ENCODE peak calls at places on chromosomes 7 and 10, in five cellular contexts. G is mucosa of descending colon, E is osteoblast, V is fibroblast of lung, S is foreskin fibroblast. R is an unnamed sample.

GRCh38 chr7:141989996-141990395 is 5.7 kb upstream of the MGAM start:
- DNase-seq in G (no peak), E (no peak), V (no peak), S (no peak), R (no peak)

GRCh38 chr7:45980181-45980905 is 59.3 kb upstream of the IGFBP3 start:
- DNase-seq in G (no peak), E (peak), V (peak), S (peak), R (no peak)

GRCh38 chr7:130454959-130455358 is 14.1 kb upstream of the CEP41 start:
- DNase-seq in G (no peak), E (no peak), V (no peak), S (no peak), R (no peak)

GRCh38 chr10:35916791-35917190 is 274.7 kb upstream of the FZD8 start:
- DNase-seq in G (no peak), E (peak), V (no peak), S (no peak), R (no peak)

GRCh38 chr10:47424231-47424630 is 40.1 kb upstream of the ZNF488 start:
- DNase-seq in G (no peak), E (no peak), V (no peak), S (no peak), R (no peak)

GRCh38 chr7:152459724-152460251 is 24.0 kb upstream of the KMT2C start:
- DNase-seq in G (no peak), E (peak), V (no peak), S (peak), R (no peak)

GRCh38 chr7:44267719-44268413 is 57.5 kb downstream of the CAMK2B start:
- DNase-seq in G (no peak), E (no peak), V (no peak), S (no peak), R (no peak)

GRCh38 chr7:36034020-36034419 is 119.0 kb upstream of the EEPD1 start:
- DNase-seq in G (no peak), E (peak), V (no peak), S (no peak), R (no peak)

GRCh38 chr7:150566123-150566522 is 1.1 kb upstream of the GIMAP4 start:
- DNase-seq in G (no peak), E (no peak), V (no peak), S (no peak), R (no peak)

GRCh38 chr7:140026935-140027334 is 35.8 kb downstream of the PARP12 start:
- DNase-seq in G (no peak), E (no peak), V (no peak), S (no peak), R (no peak)

GRCh38 chr10:94085766-94086437 is 92.2 kb downstream of the PLCE1 start:
- DNase-seq in G (no peak), E (no peak), V (no peak), S (no peak), R (no peak)

GRCh38 chr7:140349172-140349771 is 49.1 kb downstream of the SLC37A3 start:
- DNase-seq in G (no peak), E (peak), V (no peak), S (no peak), R (no peak)

GRCh38 chr7:130941322-130942210 is 207.6 kb upstream of the KLF14 start:
- DNase-seq in G (peak), E (peak), V (peak), S (no peak), R (no peak)

GRCh38 chr7:5077740-5078139 is 32.1 kb downstream of the RBAK start:
- DNase-seq in G (no peak), E (peak), V (no peak), S (no peak), R (no peak)

GRCh38 chr7:92751902-92752901 is 84.2 kb downstream of the CDK6 start:
- DNase-seq in G (no peak), E (peak), V (peak), S (peak), R (peak)

DNA sequence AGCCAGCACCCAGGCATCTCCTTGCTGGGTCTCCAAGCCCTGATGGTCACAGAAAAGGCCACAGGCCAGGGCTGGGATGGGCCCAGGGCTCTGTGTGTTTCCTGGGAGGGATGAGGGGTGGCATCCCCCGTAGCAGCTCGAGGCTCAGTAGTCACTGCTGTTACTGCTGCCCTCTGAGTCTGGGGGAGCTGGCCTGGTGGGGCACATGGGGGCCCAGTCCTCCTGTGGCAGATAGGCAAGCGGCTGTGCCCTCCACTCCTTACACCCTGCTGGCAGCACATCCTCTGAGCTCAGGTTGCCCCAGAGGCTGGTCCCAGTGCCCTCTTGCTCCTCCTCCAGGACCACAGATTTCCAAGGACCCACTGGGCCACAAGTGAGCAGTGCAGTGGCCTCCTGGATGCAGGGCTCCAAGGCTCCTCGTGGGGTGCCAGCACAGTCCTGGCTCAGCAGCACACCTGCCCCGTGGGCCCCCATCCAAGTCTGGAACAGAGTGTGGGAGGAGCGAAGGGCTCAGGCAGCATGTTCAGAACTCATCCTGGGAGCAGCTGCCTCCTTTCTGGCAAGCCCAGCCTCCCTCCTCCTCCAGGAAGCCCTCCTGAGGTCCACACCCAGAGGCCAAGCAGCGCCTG is 31.5 kb upstream of the TUBB8 start:
- DNase-seq in G (no peak), E (no peak), V (no peak), S (no peak), R (no peak)
- H3K4me3 ChIP-seq in G (no peak), E (no peak), V (no peak), S (no peak), R (no peak)

GRCh38 chr7:66734006-66734405 is 6.5 kb upstream of the RABGEF1 start:
- DNase-seq in G (no peak), E (no peak), V (no peak), S (no peak), R (no peak)

GRCh38 chr7:66735154-66735553 is 5.4 kb upstream of the RABGEF1 start:
- DNase-seq in G (no peak), E (no peak), V (no peak), S (no peak), R (no peak)

GRCh38 chr7:66729274-66729673 is 11.3 kb upstream of the RABGEF1 start:
- DNase-seq in G (no peak), E (no peak), V (no peak), S (no peak), R (no peak)

GRCh38 chr7:66731986-66732385 is 8.5 kb upstream of the RABGEF1 start:
- DNase-seq in G (no peak), E (no peak), V (no peak), S (no peak), R (no peak)

DNA sequence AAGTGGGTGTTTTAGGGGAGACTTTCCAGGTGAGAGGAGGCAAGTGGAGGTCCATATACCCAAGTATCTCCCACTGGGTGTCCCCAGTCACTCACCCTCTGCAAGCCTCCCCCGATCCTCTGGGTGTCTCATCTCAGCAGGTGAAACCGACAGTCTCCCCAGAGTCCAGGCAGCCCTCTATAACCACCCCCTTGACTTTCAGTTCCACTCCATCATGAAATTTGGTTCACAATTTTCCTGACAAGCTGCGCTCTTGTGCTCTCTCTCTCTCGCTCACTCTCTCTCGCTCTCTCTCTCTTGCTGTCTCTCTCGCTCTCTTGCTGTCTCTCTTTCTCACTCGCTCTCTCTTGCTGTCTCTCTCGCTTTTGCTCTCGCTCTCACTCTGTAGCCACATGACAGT is 8.1 kb upstream of the RABGEF1 start:
- DNase-seq in G (no peak), E (no peak), V (no peak), S (no peak), R (no peak)
- TF ChIP-seq CTCF in G (no peak), E (no peak), V (no peak), S (no peak), R (no peak)

DNA sequence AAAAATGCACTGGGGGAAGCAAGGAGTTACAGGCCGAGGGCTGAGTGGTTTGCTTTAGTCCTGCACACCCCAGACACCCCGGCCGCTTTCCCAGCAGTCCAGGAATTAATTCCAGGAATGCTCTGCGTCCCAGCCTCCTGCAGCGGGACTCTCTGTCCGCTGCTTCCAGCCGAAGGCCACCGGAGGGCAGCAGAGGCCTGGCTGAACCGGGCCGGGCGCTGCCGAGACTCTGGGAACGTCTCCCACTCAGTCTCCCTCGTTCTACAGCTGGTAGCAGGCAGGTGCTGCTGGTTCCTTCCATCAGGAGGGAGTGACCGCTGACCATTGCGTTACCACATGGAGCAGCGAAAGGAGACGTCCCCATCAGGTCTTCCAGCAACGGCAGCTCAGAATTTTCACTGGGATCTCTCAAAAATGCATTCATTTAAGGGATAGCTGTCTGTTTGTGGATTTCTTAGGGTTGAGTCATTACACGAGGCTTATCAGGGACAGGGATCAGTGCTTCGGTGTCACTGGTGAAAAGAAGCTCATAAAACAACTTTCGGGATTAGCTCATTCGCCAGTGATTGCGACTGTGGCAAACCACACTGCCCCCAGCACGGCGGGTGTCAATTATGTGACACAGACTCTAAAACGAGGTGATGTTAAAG is 24.9 kb upstream of the PITRM1 start:
- DNase-seq in G (peak), E (peak), V (peak), S (peak), R (peak)
- H3K4me3 ChIP-seq in G (no peak), E (peak), V (peak), S (peak), R (peak)

DNA sequence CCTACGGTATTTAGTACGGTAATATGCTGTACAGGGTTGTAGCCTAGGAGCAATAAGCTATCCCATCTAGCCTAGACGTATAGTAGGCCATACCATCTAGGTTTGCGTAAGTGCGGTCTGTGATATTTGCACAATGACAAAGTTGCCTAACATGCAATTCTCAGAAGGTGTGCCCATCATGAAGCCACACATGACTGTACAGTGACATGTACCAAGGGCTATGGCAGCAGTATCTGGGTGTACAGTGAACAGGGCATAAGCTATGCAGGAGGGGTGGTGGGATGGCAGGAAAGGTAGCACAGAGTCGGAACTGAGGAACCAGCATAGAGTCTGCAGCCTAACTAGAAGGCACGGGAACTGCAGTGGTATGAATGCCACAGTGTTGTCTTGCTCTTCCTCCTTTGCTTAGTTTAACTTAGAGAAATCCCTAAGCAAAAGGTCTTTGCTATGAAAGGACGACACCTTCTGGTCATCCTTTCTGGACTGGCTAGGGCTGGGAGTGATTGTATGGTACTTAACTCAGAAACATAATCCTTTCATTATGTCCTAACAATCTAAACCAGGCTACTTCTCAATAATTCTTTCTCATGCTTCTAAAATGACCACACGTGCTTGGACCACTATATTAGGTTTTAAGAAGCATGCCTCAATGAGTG is 93.5 kb downstream of the DYNC1I1 start:
- DNase-seq in G (no peak), E (no peak), V (peak), S (no peak), R (peak)
- TF ChIP-seq CTCF in G (no peak), E (peak), V (peak), S (peak), R (peak)

GRCh38 chr7:49093218-49093617 is 168.9 kb downstream of the CDC14C start:
- DNase-seq in G (no peak), E (no peak), V (no peak), S (no peak), R (no peak)

GRCh38 chr7:49094866-49095265 is 170.5 kb downstream of the CDC14C start:
- DNase-seq in G (no peak), E (no peak), V (no peak), S (no peak), R (no peak)

GRCh38 chr7:49089717-49090116 is 165.4 kb downstream of the CDC14C start:
- DNase-seq in G (no peak), E (no peak), V (no peak), S (no peak), R (no peak)

GRCh38 chr7:49091519-49091918 is 167.2 kb downstream of the CDC14C start:
- DNase-seq in G (no peak), E (no peak), V (no peak), S (no peak), R (no peak)

DNA sequence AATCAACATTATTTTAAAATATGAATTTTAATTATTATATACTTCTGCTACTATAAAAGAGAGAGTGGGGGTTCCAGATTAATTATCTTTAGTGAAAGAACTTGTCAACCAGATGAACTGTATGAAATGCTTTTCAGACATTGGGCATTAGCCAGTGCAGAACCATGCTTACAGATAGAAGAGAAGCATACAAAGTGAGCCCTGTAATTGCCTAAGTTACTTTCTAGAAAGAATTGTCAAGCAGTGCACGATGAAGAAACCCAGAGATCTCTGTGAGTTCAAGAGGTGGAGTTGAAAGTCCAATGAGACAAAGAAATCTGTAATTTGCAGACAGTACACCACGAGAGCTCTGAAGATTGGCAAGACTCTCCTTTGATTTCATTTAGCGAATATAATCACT is 166.7 kb downstream of the CDC14C start:
- DNase-seq in G (no peak), E (no peak), V (no peak), S (no peak), R (no peak)
- H3K4me3 ChIP-seq in G (no peak), E (no peak), V (no peak), S (no peak), R (no peak)

GRCh38 chr10:121312582-121312981 is 285.7 kb downstream of the FGFR2 start:
- DNase-seq in G (no peak), E (no peak), V (no peak), S (no peak), R (no peak)

GRCh38 chr10:121311812-121312443 is 286.3 kb downstream of the FGFR2 start:
- DNase-seq in G (no peak), E (no peak), V (no peak), S (no peak), R (no peak)

GRCh38 chr10:121310151-121310711 is 288.0 kb downstream of the FGFR2 start:
- DNase-seq in G (no peak), E (no peak), V (no peak), S (no peak), R (no peak)

GRCh38 chr10:121316432-121316831 is 281.8 kb downstream of the FGFR2 start:
- DNase-seq in G (no peak), E (no peak), V (no peak), S (no peak), R (no peak)

GRCh38 chr10:121313119-121313858 is 285.0 kb downstream of the FGFR2 start:
- DNase-seq in G (no peak), E (no peak), V (no peak), S (no peak), R (no peak)
- TF ChIP-seq CTCF in G (no peak), E (no peak), V (no peak), S (no peak), R (no peak)

GRCh38 chr7:1666779-1667565 is 3.1 kb upstream of the ELFN1 start:
- DNase-seq in G (peak), E (peak), V (no peak), S (no peak), R (no peak)

GRCh38 chr7:1666251-1666778 is 3.8 kb upstream of the ELFN1 start:
- DNase-seq in G (peak), E (peak), V (no peak), S (no peak), R (no peak)

GRCh38 chr7:1668932-1669485 is 1.1 kb upstream of the ELFN1 start:
- DNase-seq in G (peak), E (peak), V (peak), S (no peak), R (no peak)

GRCh38 chr7:1668486-1668931 is 1.6 kb upstream of the ELFN1 start:
- DNase-seq in G (peak), E (peak), V (no peak), S (no peak), R (no peak)

GRCh38 chr7:1667566-1668485 is 2.3 kb upstream of the ELFN1 start:
- DNase-seq in G (peak), E (peak), V (no peak), S (no peak), R (no peak)
- H3K4me3 ChIP-seq in G (no peak), E (peak), V (no peak), S (peak), R (peak)

GRCh38 chr10:106660550-106660949 is 504.0 kb downstream of the SORCS1 start:
- DNase-seq in G (no peak), E (no peak), V (no peak), S (no peak), R (no peak)

GRCh38 chr10:106661133-106661766 is 503.3 kb downstream of the SORCS1 start:
- DNase-seq in G (no peak), E (no peak), V (no peak), S (no peak), R (no peak)

DNA sequence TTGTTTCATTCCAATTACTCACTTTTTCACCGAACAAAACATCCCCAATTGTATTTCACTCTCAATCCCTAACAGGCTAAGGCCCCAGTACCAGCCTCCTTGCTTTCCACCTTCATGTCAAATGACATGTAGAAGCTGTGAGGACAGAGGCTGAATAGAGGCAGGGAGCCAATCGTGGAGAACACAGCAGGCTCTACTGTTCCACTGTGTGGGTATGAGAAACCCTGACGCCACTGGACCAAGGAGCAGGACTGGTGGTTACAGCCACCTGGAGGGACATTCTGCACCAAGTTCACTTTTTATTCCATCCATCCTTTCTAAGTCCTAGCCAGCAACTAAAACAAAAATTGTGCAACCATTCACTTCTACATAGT is 502.8 kb downstream of the SORCS1 start:
- DNase-seq in G (no peak), E (no peak), V (no peak), S (no peak), R (no peak)
- TF ChIP-seq CTCF in G (no peak), E (no peak), V (no peak), S (no peak), R (no peak)

R was measured in AG09309.